ENCODE peak calls at places on chromosomes 16 and 17, in seven cellular contexts. T is H1, P is Kasumi-1, Q is kidney epithelial cell, X is ACHN, L is AG09309, B is SW 1271. Z is an unnamed sample.

GRCh38 chr16:85750827-85751641 is at the start of gene C16orf74:
- DNase-seq in T (no peak), P (peak; percentile 35), Q (no peak), X (peak; percentile 71), L (no peak), B (peak; percentile 11), Z (no peak)

GRCh38 chr17:81242421-81243332 is 3.6 kb downstream of the NDUFAF8 start:
- DNase-seq in T (no peak), P (peak; percentile 38), Q (no peak), X (no peak), L (no peak), B (no peak), Z (no peak)

GRCh38 chr17:71633391-71633849 is 487.4 kb upstream of the SOX9 start:
- DNase-seq in T (no peak), P (no peak), Q (peak; percentile 90), X (no peak), L (peak; percentile 83), B (peak; percentile 97), Z (no peak)

GRCh38 chr17:37648555-37648954 is 5.3 kb upstream of the DDX52 start:
- DNase-seq in T (no peak), P (no peak), Q (peak; percentile 76), X (peak; percentile 57), L (peak; percentile 29), B (peak; percentile 22), Z (no peak)

GRCh38 chr16:21646721-21647561 is 5.5 kb downstream of the IGSF6 start:
- DNase-seq in T (no peak), P (no peak), Q (no peak), X (no peak), L (no peak), B (no peak), Z (no peak)

GRCh38 chr16:31409433-31409832 is 16.3 kb downstream of the ITGAD start:
- DNase-seq in T (no peak), P (no peak), Q (no peak), X (no peak), L (peak; percentile 17), B (peak; percentile 32), Z (no peak)

GRCh38 chr16:50114357-50115129 is 38.6 kb upstream of the TENT4B start:
- DNase-seq in T (no peak), P (no peak), Q (peak; percentile 12), X (no peak), L (no peak), B (no peak), Z (no peak)

GRCh38 chr17:4986403-4986802 is 1.1 kb downstream of the CAMTA2 start:
- DNase-seq in T (no peak), P (no peak), Q (no peak), X (no peak), L (no peak), B (no peak), Z (no peak)

GRCh38 chr17:74289688-74290087 is 15.7 kb downstream of the DNAI2 start:
- DNase-seq in T (no peak), P (no peak), Q (no peak), X (no peak), L (no peak), B (no peak), Z (no peak)

GRCh38 chr16:57299009-57299718 is 14.7 kb upstream of the PLLP start:
- DNase-seq in T (no peak), P (peak; percentile 78), Q (peak; percentile 44), X (peak; percentile 92), L (no peak), B (no peak), Z (no peak)

GRCh38 chr17:28133562-28133970 is 91.1 kb downstream of the NLK start:
- DNase-seq in T (no peak), P (no peak), Q (peak; percentile 14), X (peak; percentile 62), L (no peak), B (peak; percentile 40), Z (no peak)

GRCh38 chr17:60641810-60642220 is 35.8 kb upstream of the BCAS3 start:
- DNase-seq in T (peak; percentile 15), P (peak; percentile 88), Q (peak; percentile 26), X (peak; percentile 91), L (peak; percentile 27), B (peak; percentile 49), Z (peak; percentile 38)

GRCh38 chr16:58138852-58139251 is 9.7 kb upstream of the CFAP20 start:
- DNase-seq in T (no peak), P (no peak), Q (no peak), X (no peak), L (no peak), B (no peak), Z (no peak)

GRCh38 chr17:16470302-16470701 is 21.7 kb downstream of the LRRC75A start:
- DNase-seq in T (no peak), P (no peak), Q (no peak), X (no peak), L (no peak), B (no peak), Z (no peak)

GRCh38 chr17:4436381-4436780 is 2.6 kb downstream of the SPNS3 start:
- DNase-seq in T (no peak), P (no peak), Q (no peak), X (no peak), L (no peak), B (no peak), Z (no peak)

GRCh38 chr17:49817993-49818392 is 29.5 kb downstream of the KAT7 start:
- DNase-seq in T (no peak), P (no peak), Q (no peak), X (no peak), L (no peak), B (no peak), Z (no peak)

GRCh38 chr16:67673712-67674580 is 7.3 kb downstream of the C16orf86 start:
- DNase-seq in T (no peak), P (peak; percentile 71), Q (no peak), X (no peak), L (no peak), B (no peak), Z (no peak)

GRCh38 chr17:4587803-4588202 is 3.5 kb downstream of the SMTNL2 start:
- DNase-seq in T (no peak), P (no peak), Q (no peak), X (no peak), L (no peak), B (no peak), Z (no peak)

GRCh38 chr17:80101946-80102706 is 745 bp downstream of the GAA start:
- DNase-seq in T (no peak), P (peak; percentile 37), Q (no peak), X (peak; percentile 41), L (no peak), B (no peak), Z (no peak)

GRCh38 chr16:81634380-81635121 is 144.5 kb upstream of the PLCG2 start:
- DNase-seq in T (no peak), P (peak; percentile 82), Q (no peak), X (no peak), L (no peak), B (no peak), Z (no peak)

GRCh38 chr17:9006175-9006767 is 15.0 kb upstream of the NTN1 start:
- DNase-seq in T (no peak), P (no peak), Q (no peak), X (no peak), L (no peak), B (no peak), Z (no peak)

GRCh38 chr17:69607162-69607834 is 192.8 kb downstream of the MAP2K6 start:
- DNase-seq in T (peak; percentile 25), P (peak; percentile 51), Q (peak; percentile 48), X (peak; percentile 82), L (peak; percentile 46), B (peak; percentile 43), Z (peak; percentile 47)

GRCh38 chr17:14334919-14335318 is 34.0 kb downstream of the HS3ST3B1 start:
- DNase-seq in T (no peak), P (no peak), Q (no peak), X (no peak), L (no peak), B (no peak), Z (no peak)

GRCh38 chr16:20612551-20613470 is 36.6 kb upstream of the ACSM2B start:
- DNase-seq in T (no peak), P (no peak), Q (no peak), X (no peak), L (no peak), B (no peak), Z (no peak)

GRCh38 chr16:81536648-81537047 is 92.0 kb downstream of the CMIP start:
- DNase-seq in T (no peak), P (no peak), Q (no peak), X (no peak), L (no peak), B (no peak), Z (no peak)

GRCh38 chr17:19388791-19389190 is 1.8 kb upstream of the MFAP4 start:
- DNase-seq in T (no peak), P (no peak), Q (no peak), X (no peak), L (no peak), B (no peak), Z (no peak)

GRCh38 chr16:35626051-35626450 is 2166.6 kb downstream of the TP53TG3F start:
- DNase-seq in T (no peak), P (no peak), Q (no peak), X (peak; percentile 14), L (no peak), B (no peak), Z (no peak)

GRCh38 chr16:10126686-10127085 is 55.5 kb downstream of the GRIN2A start:
- DNase-seq in T (no peak), P (no peak), Q (peak; percentile 31), X (no peak), L (no peak), B (no peak), Z (no peak)